ENCODE peak calls at places on chromosome 9, in five cellular contexts. L is GM12878, E is HepG2, H is K562, M is H1. F is an unnamed sample.

GRCh38 chr9:121944741-121945191 is 148.3 kb downstream of the TTLL11 start:
- DNase-seq in L (no peak), E (no peak), H (no peak), M (no peak), F (no peak)

GRCh38 chr9:3262831-3263544 is 262.8 kb downstream of the RFX3 start:
- DNase-seq in L (no peak), E (no peak), H (no peak), M (no peak), F (no peak)

GRCh38 chr9:82721596-82721995 is 341.3 kb downstream of the RASEF start:
- DNase-seq in L (no peak), E (no peak), H (no peak), M (no peak), F (no peak)

GRCh38 chr9:80040457-80040856 is 468.7 kb downstream of the TLE4 start:
- DNase-seq in L (no peak), E (no peak), H (no peak), M (no peak), F (no peak)

GRCh38 chr9:77563205-77563604 is 84.9 kb downstream of the GNA14 start:
- DNase-seq in L (no peak), E (no peak), H (no peak), M (no peak), F (no peak)

GRCh38 chr9:91949946-91950664 is at the start of gene ROR2:
- DNase-seq in L (no peak), E (no peak), H (peak; percentile 91), M (peak; percentile 94), F (peak; percentile 37)

GRCh38 chr9:91711755-91712591 is 238.1 kb downstream of the ROR2 start:
- DNase-seq in L (peak; percentile 86), E (no peak), H (no peak), M (no peak), F (no peak)

GRCh38 chr9:81058776-81059175 is 630.6 kb downstream of the TLE1 start:
- DNase-seq in L (no peak), E (no peak), H (no peak), M (no peak), F (no peak)

GRCh38 chr9:92716557-92716956 is 46.6 kb upstream of the IPPK start:
- DNase-seq in L (no peak), E (peak; percentile 47), H (peak; percentile 82), M (peak; percentile 100), F (peak; percentile 15)

GRCh38 chr9:129459550-129460322 is 161.2 kb downstream of the C9orf50 start:
- DNase-seq in L (no peak), E (no peak), H (no peak), M (peak; percentile 71), F (no peak)

GRCh38 chr9:116312221-116312620 is 158.6 kb downstream of the PAPPA start:
- DNase-seq in L (no peak), E (no peak), H (no peak), M (no peak), F (no peak)

GRCh38 chr9:120424248-120424647 is 155.7 kb downstream of the CDK5RAP2 start:
- DNase-seq in L (no peak), E (no peak), H (no peak), M (no peak), F (no peak)

GRCh38 chr9:105413486-105414068 is 34.3 kb upstream of the FSD1L start:
- DNase-seq in L (no peak), E (peak; percentile 47), H (no peak), M (no peak), F (peak; percentile 33)

GRCh38 chr9:137311171-137311970 is 9.3 kb upstream of the NRARP start:
- DNase-seq in L (no peak), E (no peak), H (peak; percentile 79), M (peak; percentile 52), F (peak; percentile 62)

GRCh38 chr9:26524225-26524624 is 368.4 kb downstream of the CAAP1 start:
- DNase-seq in L (no peak), E (no peak), H (no peak), M (no peak), F (no peak)

GRCh38 chr9:9177081-9177480 is 1377.5 kb upstream of the DMAC1 start:
- DNase-seq in L (no peak), E (no peak), H (no peak), M (no peak), F (no peak)

GRCh38 chr9:93525476-93525875 is 50.9 kb upstream of the PHF2 start:
- DNase-seq in L (no peak), E (no peak), H (peak; percentile 35), M (no peak), F (no peak)

GRCh38 chr9:93968451-93969327 is 13.5 kb upstream of the BARX1 start:
- DNase-seq in L (no peak), E (peak; percentile 53), H (no peak), M (no peak), F (no peak)

GRCh38 chr9:33719581-33720374 is 75.6 kb upstream of the PRSS3 start:
- DNase-seq in L (no peak), E (peak; percentile 16), H (peak; percentile 37), M (peak; percentile 83), F (no peak)

DNA sequence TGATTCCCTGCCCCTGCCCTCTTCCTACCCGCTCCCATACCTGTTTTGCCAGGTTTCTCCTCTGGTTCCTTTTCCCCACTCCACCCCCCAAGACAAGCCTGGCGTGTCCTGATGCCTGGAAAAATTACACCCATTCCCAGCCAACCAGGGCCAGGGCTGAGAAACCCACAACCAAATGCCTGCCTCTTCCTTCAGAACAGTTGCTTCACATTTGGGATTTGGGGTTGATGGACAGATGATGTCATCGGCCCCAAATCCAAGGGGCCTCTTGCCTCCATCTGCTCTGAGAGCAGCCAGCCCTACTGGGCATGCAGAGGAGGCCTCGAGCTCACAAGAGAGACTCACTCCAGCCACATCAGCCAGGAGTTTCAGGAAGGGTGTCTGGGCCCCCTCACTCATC is 8.8 kb upstream of the NEK6 start:
- DNase-seq in L (no peak), E (no peak), H (no peak), M (no peak), F (no peak)
- TF ChIP-seq JUND in L (no peak), E (no peak), H (no peak), M (no peak), F (no peak)

GRCh38 chr9:22201256-22201655 is 192.2 kb upstream of the CDKN2B start:
- DNase-seq in L (no peak), E (no peak), H (no peak), M (no peak), F (no peak)
- TF ChIP-seq EZH2 in L (no peak), E (no peak), H (no peak), M (no peak), F (no peak)

DNA sequence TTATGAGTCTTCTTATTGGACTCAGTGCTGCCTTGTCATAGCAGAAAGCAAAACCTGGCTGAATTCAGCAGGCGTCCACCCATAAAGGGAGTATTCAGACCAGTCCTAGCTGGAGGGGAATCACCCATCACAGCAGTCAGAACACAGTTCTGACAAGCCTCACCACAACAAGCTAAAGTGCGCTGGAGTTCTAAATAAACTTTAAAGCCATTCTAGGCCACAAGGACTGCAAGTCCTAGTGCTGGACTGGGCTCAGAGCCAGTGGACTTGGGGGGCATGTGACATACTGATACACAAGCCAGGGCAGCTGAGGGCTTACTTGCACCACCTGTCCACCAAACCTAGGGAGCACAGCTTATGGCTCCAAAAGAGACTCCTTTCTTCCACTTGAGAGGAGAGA is 115.3 kb upstream of the PCSK5 start:
- DNase-seq in L (no peak), E (no peak), H (no peak), M (no peak), F (no peak)
- TF ChIP-seq CEBPB in L (no peak), E (no peak), H (no peak), M (no peak), F (no peak)

DNA sequence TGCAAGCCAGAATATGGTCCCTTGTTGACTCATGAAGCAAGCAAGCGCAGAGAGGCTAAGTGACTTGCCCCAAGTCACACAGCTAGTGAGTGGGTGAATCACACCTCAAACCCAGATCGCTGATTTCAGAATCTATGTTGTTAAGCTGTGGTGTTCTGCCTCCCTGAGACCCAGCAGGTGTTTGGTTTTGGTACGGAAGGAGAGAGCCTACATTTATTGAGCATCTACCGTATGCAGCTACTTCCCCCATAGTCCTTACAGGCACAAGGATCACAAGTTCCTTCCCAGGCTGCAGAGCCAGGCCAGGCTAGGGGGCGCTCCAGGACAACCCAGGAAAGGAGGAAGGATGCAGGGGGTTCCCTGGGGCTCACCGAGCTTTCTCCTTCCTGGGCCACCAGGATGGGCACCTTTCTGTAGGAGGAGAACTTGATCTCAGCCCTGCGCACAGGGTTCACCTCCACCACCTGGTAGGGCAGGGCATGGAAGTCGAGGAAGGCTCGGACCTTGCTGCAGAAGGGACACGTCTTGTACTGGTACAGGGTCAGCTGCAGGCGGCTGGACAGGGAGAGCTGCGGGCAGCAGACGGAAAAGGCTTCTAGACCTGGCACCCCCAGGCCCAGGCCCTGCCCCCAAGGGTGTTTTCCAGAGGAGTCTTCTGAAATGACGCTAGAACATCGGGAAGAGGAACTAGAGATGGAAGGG is 2.5 kb downstream of the PTGES2 start:
- DNase-seq in L (peak; percentile 35), E (peak; percentile 57), H (no peak), M (peak; percentile 95), F (peak; percentile 46)
- TF ChIP-seq JUND in L (no peak), E (no peak), H (peak; percentile 19), M (no peak), F (no peak)

DNA sequence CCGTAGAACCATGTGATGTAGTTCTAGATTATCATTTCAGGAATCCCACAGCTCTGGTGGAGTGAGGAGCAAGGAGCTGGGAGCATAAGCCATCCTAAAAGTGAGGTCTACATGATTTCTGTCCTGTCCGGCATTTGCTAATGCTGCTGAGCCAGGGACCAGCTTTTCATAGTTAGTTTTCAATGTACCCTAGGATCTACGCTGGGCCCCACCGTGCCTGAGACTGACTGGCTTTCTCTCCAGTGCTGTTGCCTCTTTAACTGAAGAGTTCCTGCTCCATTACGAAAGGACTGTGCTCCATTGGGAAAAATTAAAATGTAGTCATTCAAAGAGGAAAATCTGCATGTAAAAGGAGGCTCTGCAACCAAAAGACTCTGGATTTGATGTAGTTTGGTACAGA is 634.8 kb downstream of the DMRTA1 start:
- DNase-seq in L (no peak), E (no peak), H (no peak), M (no peak), F (no peak)
- TF ChIP-seq EZH2 in L (no peak), E (no peak), H (no peak), M (no peak), F (no peak)

GRCh38 chr9:124483481-124483880 is 23.7 kb downstream of the NR5A1 start:
- DNase-seq in L (no peak), E (no peak), H (no peak), M (no peak), F (no peak)

GRCh38 chr9:124481115-124481514 is 26.1 kb downstream of the NR5A1 start:
- DNase-seq in L (no peak), E (no peak), H (no peak), M (no peak), F (no peak)

GRCh38 chr9:124479947-124480620 is 27.1 kb downstream of the NR5A1 start:
- DNase-seq in L (no peak), E (no peak), H (no peak), M (no peak), F (no peak)

GRCh38 chr9:124480621-124480981 is 26.6 kb downstream of the NR5A1 start:
- DNase-seq in L (no peak), E (peak; percentile 34), H (peak; percentile 74), M (peak; percentile 80), F (peak; percentile 32)

GRCh38 chr9:124482431-124483031 is 24.7 kb downstream of the NR5A1 start:
- DNase-seq in L (no peak), E (no peak), H (peak; percentile 85), M (peak; percentile 74), F (no peak)
- TF ChIP-seq CEBPB in L (no peak), E (no peak), H (no peak), M (no peak), F (no peak)